ENCODE peak calls at places on chromosomes 11 and 22, in eight cellular contexts. H is stimulated activated CD4-positive, alpha-beta T cell treated with anti-CD3 and anti-CD28 coated beads, Interleukin-2, amount 100 ng/mL, for 48 hours; U is CD4-positive, alpha-beta T cell; D is left colon; C is thoracic aorta; M is LoVo; A is stromal cell of bone marrow; X is nephron progenitor cell. Y is an unnamed sample.

GRCh38 chr11:60874421-60875365 is 7.4 kb downstream of the ZP1 start:
- DNase-seq in H (no peak), U (no peak), D (no peak), C (no peak), M (no peak), A (no peak), X (no peak), Y (no peak)

GRCh38 chr11:100727410-100727809 is 40.3 kb downstream of the ARHGAP42 start:
- DNase-seq in H (no peak), U (no peak), D (no peak), C (no peak), M (no peak), A (no peak), X (no peak), Y (no peak)

GRCh38 chr11:35321532-35322320 is 97.6 kb downstream of the SLC1A2 start:
- DNase-seq in H (no peak), U (no peak), D (no peak), C (no peak), M (no peak), A (peak), X (no peak), Y (no peak)

GRCh38 chr11:83249972-83250593 is 36.1 kb downstream of the CCDC90B start:
- DNase-seq in H (no peak), U (no peak), D (no peak), C (no peak), M (peak), A (no peak), X (no peak), Y (no peak)

GRCh38 chr11:2589538-2589934 is 110.3 kb downstream of the KCNQ1OT1 start:
- DNase-seq in H (no peak), U (peak), D (peak), C (no peak), M (no peak), A (no peak), X (no peak), Y (no peak)

GRCh38 chr22:37186228-37186996 is 1.6 kb downstream of the C1QTNF6 start:
- DNase-seq in H (no peak), U (no peak), D (no peak), C (no peak), M (peak), A (peak), X (no peak), Y (no peak)

GRCh38 chr22:29203883-29204282 is 1.8 kb upstream of the EMID1 start:
- DNase-seq in H (no peak), U (no peak), D (no peak), C (no peak), M (no peak), A (no peak), X (no peak), Y (no peak)

GRCh38 chr22:42389137-42389536 is 43.1 kb downstream of the NFAM1 start:
- DNase-seq in H (no peak), U (no peak), D (no peak), C (no peak), M (no peak), A (no peak), X (no peak), Y (no peak)

GRCh38 chr11:13297917-13298356 is 20.3 kb downstream of the BMAL1 start:
- DNase-seq in H (no peak), U (no peak), D (no peak), C (no peak), M (no peak), A (no peak), X (no peak), Y (no peak)

GRCh38 chr11:60500276-60500935 is 7.8 kb downstream of the MS4A12 start:
- DNase-seq in H (no peak), U (no peak), D (no peak), C (no peak), M (no peak), A (no peak), X (no peak), Y (no peak)

GRCh38 chr22:36323182-36323854 is 64.4 kb downstream of the MYH9 start:
- DNase-seq in H (no peak), U (no peak), D (peak), C (peak), M (no peak), A (peak), X (no peak), Y (no peak)

GRCh38 chr11:71491531-71492329 is 35.3 kb upstream of the KRTAP5-7 start:
- DNase-seq in H (no peak), U (peak), D (no peak), C (no peak), M (no peak), A (no peak), X (no peak), Y (no peak)

GRCh38 chr22:38397189-38398097 is 57.6 kb downstream of the KCNJ4 start:
- DNase-seq in H (no peak), U (no peak), D (peak), C (no peak), M (peak), A (no peak), X (peak), Y (no peak)

GRCh38 chr11:56700242-56700918 is 1.5 kb downstream of the OR9G1 start:
- DNase-seq in H (no peak), U (no peak), D (no peak), C (no peak), M (no peak), A (no peak), X (no peak), Y (no peak)

GRCh38 chr11:132895340-132895739 is 637.0 kb downstream of the OPCML start:
- DNase-seq in H (no peak), U (no peak), D (no peak), C (no peak), M (no peak), A (peak), X (no peak), Y (no peak)

GRCh38 chr22:31556627-31557203 is 60.4 kb downstream of the SFI1 start:
- DNase-seq in H (no peak), U (no peak), D (no peak), C (no peak), M (no peak), A (no peak), X (no peak), Y (no peak)

GRCh38 chr11:76239483-76240142 is 33.3 kb upstream of the WNT11 start:
- DNase-seq in H (no peak), U (no peak), D (no peak), C (no peak), M (no peak), A (no peak), X (no peak), Y (no peak)

GRCh38 chr11:73152086-73152853 is 10.2 kb upstream of the FCHSD2 start:
- DNase-seq in H (no peak), U (no peak), D (no peak), C (no peak), M (no peak), A (no peak), X (no peak), Y (no peak)

GRCh38 chr22:39234867-39235687 is 9.7 kb downstream of the PDGFB start:
- DNase-seq in H (no peak), U (no peak), D (peak), C (no peak), M (peak), A (no peak), X (no peak), Y (no peak)

GRCh38 chr11:65833297-65834030 is at the start of gene SNX32:
- DNase-seq in H (peak), U (peak), D (peak), C (peak), M (no peak), A (peak), X (peak), Y (peak)

GRCh38 chr11:59556115-59556882 is 45.0 kb downstream of the OR4D9 start:
- DNase-seq in H (peak), U (peak), D (no peak), C (no peak), M (peak), A (peak), X (peak), Y (peak)

GRCh38 chr11:36123353-36124220 is 165.6 kb downstream of the COMMD9 start:
- DNase-seq in H (no peak), U (no peak), D (no peak), C (no peak), M (no peak), A (no peak), X (no peak), Y (no peak)

GRCh38 chr11:111777094-111778046 is 11.2 kb upstream of the PPP2R1B start:
- DNase-seq in H (no peak), U (no peak), D (no peak), C (no peak), M (peak), A (peak), X (no peak), Y (no peak)

GRCh38 chr22:41862530-41863266 is 29.8 kb downstream of the SREBF2 start:
- DNase-seq in H (peak), U (no peak), D (no peak), C (no peak), M (no peak), A (no peak), X (peak), Y (peak)

GRCh38 chr11:125481531-125481930 is 14.5 kb downstream of the FEZ1 start:
- DNase-seq in H (no peak), U (no peak), D (no peak), C (no peak), M (no peak), A (no peak), X (no peak), Y (no peak)

GRCh38 chr22:36369922-36370781 is 17.6 kb downstream of the MYH9 start:
- DNase-seq in H (no peak), U (no peak), D (peak), C (no peak), M (peak), A (no peak), X (no peak), Y (no peak)

GRCh38 chr22:50399751-50400331 is 56.7 kb downstream of the PPP6R2 start:
- DNase-seq in H (peak), U (peak), D (no peak), C (no peak), M (peak), A (no peak), X (peak), Y (peak)

GRCh38 chr11:65315866-65316233 is 1.2 kb downstream of the CDC42EP2 start:
- DNase-seq in H (no peak), U (no peak), D (no peak), C (no peak), M (no peak), A (no peak), X (no peak), Y (no peak)

GRCh38 chr22:37601540-37602442 is 6.8 kb upstream of the GGA1 start:
- DNase-seq in H (no peak), U (no peak), D (peak), C (no peak), M (no peak), A (peak), X (peak), Y (no peak)

GRCh38 chr22:42358643-42359558 is 73.3 kb downstream of the NFAM1 start:
- DNase-seq in H (no peak), U (no peak), D (no peak), C (no peak), M (no peak), A (no peak), X (no peak), Y (no peak)

GRCh38 chr11:131859811-131860210 is 489.4 kb downstream of the NTM start:
- DNase-seq in H (no peak), U (no peak), D (no peak), C (no peak), M (no peak), A (no peak), X (no peak), Y (no peak)

GRCh38 chr11:126799974-126800373 is 200.6 kb downstream of the KIRREL3 start:
- DNase-seq in H (no peak), U (no peak), D (no peak), C (no peak), M (no peak), A (no peak), X (no peak), Y (no peak)

GRCh38 chr22:22397292-22397870 is 111.2 kb downstream of the ZNF280B start:
- DNase-seq in H (no peak), U (no peak), D (no peak), C (no peak), M (peak), A (peak), X (peak), Y (no peak)

GRCh38 chr11:82547163-82547560 is 186.5 kb downstream of the FAM181B start:
- DNase-seq in H (no peak), U (no peak), D (no peak), C (no peak), M (no peak), A (no peak), X (peak), Y (no peak)

GRCh38 chr11:63240791-63241379 is 2.5 kb downstream of the SLC22A25 start:
- DNase-seq in H (no peak), U (no peak), D (no peak), C (no peak), M (no peak), A (no peak), X (no peak), Y (no peak)

GRCh38 chr11:131910491-131911387 is 540.3 kb downstream of the NTM start:
- DNase-seq in H (no peak), U (no peak), D (no peak), C (no peak), M (no peak), A (no peak), X (peak), Y (no peak)